ENCODE peak calls at places on chromosomes 11 and 22, in eight cellular contexts. One of them, this sample, is unnamed.
A peak's percentile ranks its signal among the peaks of the same experiment; 100 is the strongest.

GRCh38 chr22:24883426-24883825 is 63.1 kb downstream of the LHFPL7 start:
- DNase-seq in spleen: no peak
- DNase-seq in tibial artery: no peak
- DNase-seq in fibroblast of lung: no peak
- DNase-seq in gastrocnemius medialis: no peak
- DNase-seq in CD8-positive, alpha-beta T cell: no peak
- DNase-seq in stomach: no peak
- DNase-seq in right lobe of liver: no peak
- DNase-seq in this sample: no peak

GRCh38 chr11:72354356-72355115 is 79.8 kb downstream of the CLPB start:
- DNase-seq in fibroblast of lung: no peak
- DNase-seq in stomach: no peak
- DNase-seq in right lobe of liver: no peak
- DNase-seq in CD8-positive, alpha-beta T cell: no peak
- DNase-seq in gastrocnemius medialis: no peak
- DNase-seq in tibial artery: no peak
- DNase-seq in spleen: no peak
- DNase-seq in this sample: no peak

GRCh38 chr11:597166-597725 is 18.5 kb downstream of the IRF7 start:
- DNase-seq in right lobe of liver: no peak
- DNase-seq in fibroblast of lung: no peak
- DNase-seq in spleen: no peak
- DNase-seq in stomach: no peak
- DNase-seq in CD8-positive, alpha-beta T cell: no peak
- DNase-seq in tibial artery: no peak
- DNase-seq in gastrocnemius medialis: no peak
- DNase-seq in this sample: no peak

GRCh38 chr11:61477734-61478148 is 30.8 kb upstream of the LRRC10B start:
- DNase-seq in fibroblast of lung: peak; percentile 29
- DNase-seq in spleen: peak; percentile 88
- DNase-seq in CD8-positive, alpha-beta T cell: peak; percentile 45
- DNase-seq in stomach: peak; percentile 51
- DNase-seq in gastrocnemius medialis: peak; percentile 37
- DNase-seq in right lobe of liver: peak; percentile 62
- DNase-seq in tibial artery: peak; percentile 38
- DNase-seq in this sample: no peak

GRCh38 chr11:111010391-111011354 is 234.9 kb upstream of the POU2AF2 start:
- DNase-seq in gastrocnemius medialis: no peak
- DNase-seq in tibial artery: no peak
- DNase-seq in stomach: no peak
- DNase-seq in right lobe of liver: no peak
- DNase-seq in fibroblast of lung: no peak
- DNase-seq in CD8-positive, alpha-beta T cell: no peak
- DNase-seq in spleen: no peak
- DNase-seq in this sample: no peak

GRCh38 chr22:35380013-35380412 is 883 bp upstream of the HMOX1 start:
- DNase-seq in gastrocnemius medialis: peak; percentile 48
- DNase-seq in right lobe of liver: no peak
- DNase-seq in stomach: no peak
- DNase-seq in CD8-positive, alpha-beta T cell: no peak
- DNase-seq in spleen: no peak
- DNase-seq in tibial artery: no peak
- DNase-seq in fibroblast of lung: peak; percentile 38
- DNase-seq in this sample: no peak

GRCh38 chr22:45450101-45450785 is 36.8 kb downstream of the RIBC2 start:
- DNase-seq in spleen: no peak
- DNase-seq in CD8-positive, alpha-beta T cell: no peak
- DNase-seq in right lobe of liver: no peak
- DNase-seq in fibroblast of lung: no peak
- DNase-seq in tibial artery: no peak
- DNase-seq in gastrocnemius medialis: no peak
- DNase-seq in stomach: no peak
- DNase-seq in this sample: no peak

GRCh38 chr11:131447268-131447667 is 76.9 kb downstream of the NTM start:
- DNase-seq in stomach: no peak
- DNase-seq in right lobe of liver: no peak
- DNase-seq in gastrocnemius medialis: no peak
- DNase-seq in tibial artery: no peak
- DNase-seq in spleen: no peak
- DNase-seq in fibroblast of lung: no peak
- DNase-seq in CD8-positive, alpha-beta T cell: no peak
- DNase-seq in this sample: no peak

GRCh38 chr22:46359362-46359761 is 23.8 kb downstream of the TRMU start:
- DNase-seq in fibroblast of lung: no peak
- DNase-seq in stomach: no peak
- DNase-seq in spleen: peak; percentile 64
- DNase-seq in tibial artery: no peak
- DNase-seq in CD8-positive, alpha-beta T cell: no peak
- DNase-seq in gastrocnemius medialis: no peak
- DNase-seq in right lobe of liver: no peak
- DNase-seq in this sample: no peak

GRCh38 chr11:111878385-111878765 is 590 bp downstream of the FDXACB1 start:
- DNase-seq in stomach: no peak
- DNase-seq in CD8-positive, alpha-beta T cell: no peak
- DNase-seq in right lobe of liver: no peak
- DNase-seq in tibial artery: no peak
- DNase-seq in fibroblast of lung: peak; percentile 34
- DNase-seq in gastrocnemius medialis: no peak
- DNase-seq in spleen: no peak
- DNase-seq in this sample: no peak

GRCh38 chr11:47992959-47993820 is 12.8 kb downstream of the PTPRJ start:
- DNase-seq in fibroblast of lung: peak; percentile 85
- DNase-seq in tibial artery: no peak
- DNase-seq in spleen: peak; percentile 39
- DNase-seq in gastrocnemius medialis: no peak
- DNase-seq in CD8-positive, alpha-beta T cell: no peak
- DNase-seq in stomach: no peak
- DNase-seq in right lobe of liver: no peak
- DNase-seq in this sample: no peak

GRCh38 chr22:26573026-26573662 is 16.8 kb downstream of the TPST2 start:
- DNase-seq in right lobe of liver: no peak
- DNase-seq in fibroblast of lung: peak; percentile 56
- DNase-seq in tibial artery: peak; percentile 55
- DNase-seq in gastrocnemius medialis: no peak
- DNase-seq in spleen: peak; percentile 91
- DNase-seq in stomach: peak; percentile 34
- DNase-seq in CD8-positive, alpha-beta T cell: no peak
- DNase-seq in this sample: no peak

GRCh38 chr22:46674367-46674781 is 54.2 kb downstream of the GRAMD4 start:
- DNase-seq in stomach: peak; percentile 60
- DNase-seq in spleen: peak; percentile 94
- DNase-seq in right lobe of liver: no peak
- DNase-seq in CD8-positive, alpha-beta T cell: peak; percentile 71
- DNase-seq in tibial artery: peak; percentile 59
- DNase-seq in fibroblast of lung: no peak
- DNase-seq in gastrocnemius medialis: no peak
- DNase-seq in this sample: no peak

GRCh38 chr11:60917267-60917666 is 3.3 kb downstream of the TMEM109 start:
- DNase-seq in stomach: no peak
- DNase-seq in spleen: no peak
- DNase-seq in tibial artery: no peak
- DNase-seq in fibroblast of lung: no peak
- DNase-seq in CD8-positive, alpha-beta T cell: no peak
- DNase-seq in right lobe of liver: no peak
- DNase-seq in gastrocnemius medialis: peak; percentile 59
- DNase-seq in this sample: no peak

GRCh38 chr11:23789200-23789853 is 707.5 kb upstream of the LUZP2 start:
- DNase-seq in spleen: no peak
- DNase-seq in fibroblast of lung: no peak
- DNase-seq in gastrocnemius medialis: no peak
- DNase-seq in CD8-positive, alpha-beta T cell: no peak
- DNase-seq in right lobe of liver: no peak
- DNase-seq in stomach: peak; percentile 27
- DNase-seq in tibial artery: no peak
- DNase-seq in this sample: no peak

GRCh38 chr11:7353100-7353499 is 101.4 kb downstream of the SYT9 start:
- DNase-seq in CD8-positive, alpha-beta T cell: no peak
- DNase-seq in stomach: no peak
- DNase-seq in fibroblast of lung: no peak
- DNase-seq in gastrocnemius medialis: no peak
- DNase-seq in spleen: no peak
- DNase-seq in tibial artery: no peak
- DNase-seq in right lobe of liver: no peak
- DNase-seq in this sample: no peak

GRCh38 chr11:76891285-76891684 is 30.6 kb downstream of the ACER3 start:
- DNase-seq in CD8-positive, alpha-beta T cell: no peak
- DNase-seq in fibroblast of lung: no peak
- DNase-seq in stomach: no peak
- DNase-seq in right lobe of liver: no peak
- DNase-seq in gastrocnemius medialis: no peak
- DNase-seq in tibial artery: no peak
- DNase-seq in spleen: no peak
- DNase-seq in this sample: no peak

GRCh38 chr22:38706885-38707180 is 1.1 kb downstream of the GTPBP1 start:
- DNase-seq in stomach: no peak
- DNase-seq in gastrocnemius medialis: no peak
- DNase-seq in CD8-positive, alpha-beta T cell: no peak
- DNase-seq in right lobe of liver: no peak
- DNase-seq in spleen: no peak
- DNase-seq in fibroblast of lung: no peak
- DNase-seq in tibial artery: no peak
- DNase-seq in this sample: no peak
- TF ChIP-seq CTCF in stomach: no peak
- TF ChIP-seq CTCF in gastrocnemius medialis: no peak
- TF ChIP-seq CTCF in CD8-positive, alpha-beta T cell: no peak
- TF ChIP-seq CTCF in right lobe of liver: no peak
- TF ChIP-seq CTCF in spleen: no peak
- TF ChIP-seq CTCF in fibroblast of lung: no peak
- TF ChIP-seq CTCF in tibial artery: no peak
- TF ChIP-seq CTCF in this sample: no peak

DNA sequence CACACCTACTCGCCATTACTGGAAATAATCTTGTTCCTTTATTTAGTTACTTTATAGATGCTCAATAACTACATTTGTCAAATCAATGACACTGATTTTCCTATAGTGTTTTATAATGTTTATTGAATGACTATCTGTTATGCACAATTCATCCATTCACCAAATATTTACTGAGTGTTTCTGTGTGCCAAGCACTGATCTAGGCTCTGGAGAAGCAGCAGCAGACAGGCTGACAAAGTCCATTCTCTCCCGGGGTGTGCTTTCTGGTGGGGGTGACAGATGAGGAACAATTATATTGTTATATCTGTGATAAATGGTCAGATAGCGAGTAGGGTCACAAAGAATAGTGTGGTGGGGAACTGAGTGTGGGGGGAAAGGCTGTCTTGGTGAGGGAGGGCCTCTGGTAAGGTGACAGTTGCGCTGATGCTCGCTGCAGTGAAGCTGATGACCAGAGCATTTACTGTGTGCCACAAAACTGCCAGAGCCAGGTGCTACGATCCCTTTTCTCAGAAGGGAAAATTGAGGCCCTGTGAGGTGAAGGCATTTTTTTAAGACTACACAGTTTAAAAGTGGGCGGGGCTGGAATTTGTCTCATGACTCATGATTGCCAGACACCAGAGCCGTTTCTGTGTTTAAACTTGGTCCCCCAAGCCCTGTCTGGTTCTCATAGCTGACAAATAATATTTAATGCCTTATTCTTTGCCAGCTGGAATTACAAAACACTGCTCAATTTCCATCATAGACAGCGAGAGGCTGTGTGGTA is 10.2 kb downstream of the PACS1 start:
- DNase-seq in stomach: peak; percentile 51
- DNase-seq in right lobe of liver: peak; percentile 42
- DNase-seq in spleen: no peak
- DNase-seq in gastrocnemius medialis: peak; percentile 24
- DNase-seq in CD8-positive, alpha-beta T cell: peak; percentile 56
- DNase-seq in tibial artery: peak; percentile 84
- DNase-seq in fibroblast of lung: peak; percentile 81
- DNase-seq in this sample: no peak
- H3K27ac ChIP-seq in stomach: peak overlapping the region; percentile 80
- H3K27ac ChIP-seq in right lobe of liver: no peak overlapping the region
- H3K27ac ChIP-seq in spleen: peak overlapping the region; percentile 86
- H3K27ac ChIP-seq in gastrocnemius medialis: no peak overlapping the region
- H3K27ac ChIP-seq in CD8-positive, alpha-beta T cell: peak overlapping the region; percentile 72
- H3K27ac ChIP-seq in tibial artery: peak overlapping the region; percentile 68
- H3K27ac ChIP-seq in fibroblast of lung: peak overlapping the region; percentile 10
- H3K27ac ChIP-seq in this sample: peak overlapping the region; percentile 22

DNA sequence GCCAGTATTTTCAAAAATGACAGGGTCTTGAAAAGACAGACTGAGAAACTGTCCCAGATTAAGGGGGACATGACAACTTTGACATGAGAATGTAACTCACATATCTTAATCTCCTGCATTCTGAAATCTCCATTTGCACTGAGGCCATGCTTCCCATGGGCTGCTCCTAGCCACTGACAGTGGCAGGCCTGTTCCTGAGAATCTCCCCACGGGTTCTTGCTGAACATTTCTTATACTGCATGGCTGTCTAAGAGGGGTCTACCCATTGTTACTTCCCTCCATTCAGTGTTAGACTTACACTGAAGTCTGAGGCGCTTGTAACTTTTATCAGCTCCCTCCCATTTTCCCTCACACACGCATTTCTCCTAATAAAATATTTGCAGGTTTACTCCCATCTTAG is 1.5 kb downstream of the CEP295 start:
- DNase-seq in gastrocnemius medialis: no peak
- DNase-seq in right lobe of liver: no peak
- DNase-seq in stomach: no peak
- DNase-seq in tibial artery: no peak
- DNase-seq in CD8-positive, alpha-beta T cell: no peak
- DNase-seq in fibroblast of lung: no peak
- DNase-seq in spleen: no peak
- DNase-seq in this sample: no peak
- H3K4me3 ChIP-seq in gastrocnemius medialis: no peak overlapping the region
- H3K4me3 ChIP-seq in right lobe of liver: no peak overlapping the region
- H3K4me3 ChIP-seq in stomach: no peak overlapping the region
- H3K4me3 ChIP-seq in tibial artery: no peak overlapping the region
- H3K4me3 ChIP-seq in CD8-positive, alpha-beta T cell: no peak overlapping the region
- H3K4me3 ChIP-seq in fibroblast of lung: peak overlapping the region; percentile 99
- H3K4me3 ChIP-seq in spleen: no peak overlapping the region
- H3K4me3 ChIP-seq in this sample: no peak overlapping the region

DNA sequence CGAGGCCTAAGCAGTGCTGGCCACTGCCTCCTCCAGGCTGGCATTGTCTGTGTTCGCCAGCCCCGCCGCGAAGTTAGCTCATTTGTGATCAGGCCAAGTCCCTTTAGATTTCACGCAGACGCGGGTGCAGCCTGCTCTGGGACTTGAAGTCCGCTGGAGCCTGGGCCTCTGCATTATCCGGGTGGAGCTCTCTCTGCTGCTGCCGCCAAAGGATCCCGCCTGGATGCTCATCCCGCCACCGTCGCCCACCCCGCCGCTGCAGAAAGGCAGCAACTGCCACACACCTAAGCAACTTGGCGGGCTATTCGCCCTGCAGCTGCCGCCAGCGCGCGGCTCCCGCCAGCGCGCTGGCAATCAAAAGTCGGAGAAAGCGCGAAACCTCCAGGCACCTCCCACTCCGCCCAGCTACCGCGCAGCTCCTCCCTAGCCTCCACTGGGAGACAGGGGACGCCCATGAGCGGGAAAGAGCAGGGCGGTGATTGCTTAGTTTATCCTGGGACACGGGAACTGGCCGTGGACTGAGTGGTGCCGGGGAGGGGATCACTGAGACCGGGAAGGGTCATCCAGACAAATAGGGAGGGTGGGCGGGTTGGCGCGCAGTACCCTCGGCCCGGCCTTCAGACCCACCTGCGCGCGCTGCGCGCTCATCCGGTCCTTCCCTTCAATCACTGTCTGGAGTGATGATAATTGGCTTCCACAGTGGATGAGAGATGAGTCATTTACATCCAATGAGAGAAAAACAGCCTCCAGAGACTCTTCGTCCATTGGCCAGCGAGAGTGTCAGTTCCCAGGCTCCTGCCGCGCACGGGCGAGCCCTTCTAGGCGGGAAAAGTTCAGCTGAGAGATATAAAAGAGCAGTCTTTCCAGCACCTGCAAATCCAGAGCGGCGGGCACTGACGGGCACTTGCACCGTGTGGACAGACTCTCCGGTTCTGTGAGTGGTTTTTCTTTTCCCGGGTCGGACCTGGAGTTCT is at the start of gene FAM111B:
- DNase-seq in stomach: peak; percentile 86
- DNase-seq in tibial artery: peak; percentile 77
- DNase-seq in fibroblast of lung: peak; percentile 91
- DNase-seq in right lobe of liver: peak; percentile 89
- DNase-seq in gastrocnemius medialis: peak; percentile 58
- DNase-seq in CD8-positive, alpha-beta T cell: peak; percentile 22
- DNase-seq in spleen: peak; percentile 86
- DNase-seq in this sample: peak; percentile 82
- TF ChIP-seq CTCF in stomach: no peak
- TF ChIP-seq CTCF in tibial artery: no peak
- TF ChIP-seq CTCF in fibroblast of lung: no peak
- TF ChIP-seq CTCF in right lobe of liver: peak; percentile 22
- TF ChIP-seq CTCF in gastrocnemius medialis: no peak
- TF ChIP-seq CTCF in CD8-positive, alpha-beta T cell: no peak
- TF ChIP-seq CTCF in spleen: no peak
- TF ChIP-seq CTCF in this sample: no peak

This sample was measured in coronary artery.